ENCODE peak calls at places on chromosomes 1 and 21, in four cellular contexts. C, V, Q and G are unnamed samples. For H3K27me3 and H3K36me3, the result is how much of the 10 kb centered on the place peaks cover.

GRCh38 chr1:237281481-237281880 is 239.5 kb downstream of the RYR2 start:
- DNase-seq in C (no peak), V (no peak), Q (no peak), G (no peak)

GRCh38 chr1:47529520-47530098 is 91.8 kb downstream of the FOXD2 start:
- DNase-seq in C (no peak), V (no peak), Q (no peak), G (no peak)

GRCh38 chr1:245788269-245788668 is 633.5 kb downstream of the KIF26B start:
- DNase-seq in C (no peak), V (no peak), Q (no peak), G (no peak)

GRCh38 chr21:15121097-15121654 is 56.4 kb upstream of the NRIP1 start:
- DNase-seq in C (no peak), V (no peak), Q (no peak), G (no peak)

GRCh38 chr1:157163273-157164127 is 25.3 kb upstream of the ETV3 start:
- DNase-seq in C (peak), V (peak), Q (peak), G (peak)

GRCh38 chr1:219555802-219556201 is 57.1 kb downstream of the ZC3H11B start:
- DNase-seq in C (no peak), V (no peak), Q (no peak), G (no peak)

GRCh38 chr1:66206563-66207154 is 327.3 kb upstream of the SGIP1 start:
- DNase-seq in C (no peak), V (no peak), Q (no peak), G (no peak)

GRCh38 chr1:234658143-234658542 is 48.2 kb upstream of the IRF2BP2 start:
- DNase-seq in C (no peak), V (peak), Q (no peak), G (peak)

GRCh38 chr1:221517961-221518360 is 223.9 kb downstream of the DUSP10 start:
- DNase-seq in C (no peak), V (no peak), Q (no peak), G (no peak)

GRCh38 chr1:166910396-166910994 is 34.4 kb upstream of the TADA1 start:
- DNase-seq in C (peak), V (peak), Q (peak), G (peak)

GRCh38 chr1:77824083-77824482 is 44.6 kb downstream of the MIGA1 start:
- DNase-seq in C (no peak), V (no peak), Q (no peak), G (no peak)

GRCh38 chr1:23559985-23560755 is 869 bp upstream of the ID3 start:
- DNase-seq in C (no peak), V (no peak), Q (no peak), G (no peak)
- H3K4me3 ChIP-seq in C (peak), V (peak), Q (peak), G (peak)

GRCh38 chr1:37032660-37033354 is 1.5 kb downstream of the GRIK3 start:
- DNase-seq in C (no peak), V (peak), Q (no peak), G (peak)
- H3K27me3 ChIP-seq in C (under half), V (half or more), Q (under half), G (half or more)

GRCh38 chr1:43582162-43582566 is 51.5 kb downstream of the PTPRF start:
- DNase-seq in C (peak), V (peak), Q (no peak), G (no peak)

GRCh38 chr1:43580039-43580438 is 49.4 kb downstream of the PTPRF start:
- DNase-seq in C (no peak), V (no peak), Q (no peak), G (no peak)

GRCh38 chr1:43584203-43584602 is 53.5 kb downstream of the PTPRF start:
- DNase-seq in C (no peak), V (no peak), Q (no peak), G (no peak)

GRCh38 chr1:43585596-43585995 is 54.9 kb downstream of the PTPRF start:
- DNase-seq in C (no peak), V (no peak), Q (no peak), G (no peak)

DNA sequence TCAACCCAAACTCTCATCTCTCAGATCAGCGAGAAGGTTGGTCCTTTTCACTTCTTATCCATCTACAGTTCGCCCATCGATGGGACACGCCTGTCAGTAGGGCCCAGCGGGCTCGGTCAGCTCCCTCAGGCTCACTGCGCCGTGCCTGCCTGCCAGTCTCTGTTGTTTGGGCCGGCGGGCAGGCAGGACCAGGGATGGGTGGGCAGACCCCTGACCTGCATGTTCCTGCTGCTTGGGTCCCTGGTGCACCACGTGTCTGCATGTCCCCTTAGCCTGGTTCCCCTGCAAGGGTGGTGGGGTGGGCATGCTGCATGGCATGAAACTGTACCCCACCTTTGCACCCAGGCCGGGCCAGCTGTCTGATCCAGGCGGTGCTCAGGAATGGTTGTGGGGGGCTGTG is 52.4 kb downstream of the PTPRF start:
- DNase-seq in C (no peak), V (no peak), Q (no peak), G (no peak)
- H3K36me3 ChIP-seq in C (under half), V (under half), Q (under half), G (under half)

DNA sequence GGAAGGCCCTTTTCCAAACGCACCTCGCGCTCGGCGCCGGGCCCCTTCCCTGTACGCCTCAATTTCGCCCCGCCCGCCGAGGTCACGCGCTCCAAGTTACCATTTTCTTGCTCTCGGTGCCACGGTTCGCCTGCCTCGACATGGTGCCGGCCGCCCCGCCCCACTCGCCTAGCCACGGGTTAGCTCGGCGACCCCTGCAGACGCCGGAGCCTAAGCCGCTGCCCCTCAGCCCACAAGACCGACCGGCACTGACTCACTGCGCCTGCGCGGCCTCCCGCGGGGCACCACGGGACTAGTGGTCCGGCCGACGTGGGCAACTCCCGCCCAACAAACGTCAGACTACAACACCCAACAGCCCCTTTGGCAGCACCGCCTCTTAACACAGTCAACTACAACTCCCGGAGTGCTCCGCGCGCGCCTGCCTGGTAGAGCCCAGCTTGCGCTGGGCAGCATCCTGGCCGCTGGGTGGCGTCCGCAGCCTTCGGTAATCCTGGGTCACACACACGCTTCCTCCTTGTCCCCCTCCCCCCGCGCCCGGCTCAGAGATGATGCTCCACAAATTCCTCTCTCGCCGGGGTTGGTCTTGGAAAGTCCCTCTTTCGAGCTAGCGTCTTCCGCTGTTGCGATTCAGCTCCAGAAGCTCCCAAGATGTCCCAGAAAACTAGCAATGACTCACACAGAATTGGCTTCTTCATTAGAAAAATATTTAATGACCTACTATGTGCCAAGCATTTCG is at the start of gene TRAPPC3:
- DNase-seq in C (peak), V (peak), Q (peak), G (peak)
- H3K4me3 ChIP-seq in C (peak), V (peak), Q (peak), G (peak)

GRCh38 chr1:40315239-40315794 is 1.8 kb downstream of the COL9A2 start:
- DNase-seq in C (peak), V (peak), Q (peak), G (peak)
- H3K27me3 ChIP-seq in C (under half), V (under half), Q (under half), G (half or more)

GRCh38 chr21:41821081-41821755 is 54.4 kb upstream of the RIPK4 start:
- DNase-seq in C (no peak), V (no peak), Q (no peak), G (peak)

GRCh38 chr21:41819856-41820281 is 53.0 kb upstream of the RIPK4 start:
- DNase-seq in C (no peak), V (no peak), Q (no peak), G (peak)

GRCh38 chr21:41821756-41822431 is 55.0 kb upstream of the RIPK4 start:
- DNase-seq in C (no peak), V (no peak), Q (no peak), G (peak)

GRCh38 chr21:41819236-41819855 is 52.5 kb upstream of the RIPK4 start:
- DNase-seq in C (no peak), V (no peak), Q (no peak), G (peak)

GRCh38 chr21:41820384-41821080 is 53.7 kb upstream of the RIPK4 start:
- DNase-seq in C (no peak), V (no peak), Q (no peak), G (no peak)
- H3K36me3 ChIP-seq in C (under half), V (under half), Q (under half), G (under half)